ENCODE peak calls at places on chromosomes 11 and 22, in six cellular contexts. F, V, Y, P, K and O are unnamed samples.

GRCh38 chr22:49149721-49150608 is 677.7 kb downstream of the BRD1 start:
- DNase-seq in V (no peak), Y (no peak), F (no peak), P (no peak), K (no peak), O (no peak)

GRCh38 chr22:35539487-35539886 is 1.1 kb upstream of the RASD2 start:
- DNase-seq in P (no peak), Y (no peak), K (no peak), F (no peak), V (no peak), O (no peak)

GRCh38 chr11:61429346-61429690 is 457 bp downstream of the CPSF7 start:
- DNase-seq in F (peak), P (no peak), V (peak), Y (peak), K (peak), O (peak)

GRCh38 chr22:37627091-37627490 is 12.4 kb upstream of the SH3BP1 start:
- DNase-seq in P (no peak), K (no peak), F (peak), Y (no peak), V (no peak), O (no peak)

GRCh38 chr11:35963911-35964310 is 20.0 kb downstream of the LDLRAD3 start:
- DNase-seq in V (peak), K (no peak), P (no peak), Y (no peak), F (no peak), O (no peak)

GRCh38 chr11:78803995-78804394 is 229.3 kb upstream of the NARS2 start:
- DNase-seq in F (no peak), P (no peak), K (no peak), Y (no peak), V (no peak), O (no peak)

GRCh38 chr11:3165152-3165705 is at the start of gene OSBPL5:
- DNase-seq in K (no peak), F (peak), V (peak), P (peak), Y (peak), O (peak)

GRCh38 chr22:33332538-33332937 is 274.4 kb upstream of the SYN3 start:
- DNase-seq in F (no peak), Y (no peak), V (no peak), P (no peak), K (no peak), O (no peak)

GRCh38 chr11:85844439-85845051 is 10.6 kb upstream of the CCDC83 start:
- DNase-seq in P (no peak), Y (no peak), K (peak), F (peak), V (peak), O (no peak)

GRCh38 chr11:86365566-86365965 is 9.1 kb upstream of the CCDC81 start:
- DNase-seq in V (peak), F (peak), Y (no peak), P (no peak), K (no peak), O (no peak)

GRCh38 chr22:48811885-48812284 is 1015.8 kb downstream of the BRD1 start:
- DNase-seq in F (no peak), V (no peak), Y (no peak), P (no peak), K (no peak), O (no peak)

GRCh38 chr11:36081274-36081945 is 137.5 kb downstream of the LDLRAD3 start:
- DNase-seq in V (no peak), P (no peak), F (no peak), Y (no peak), K (no peak), O (no peak)

GRCh38 chr11:58688779-58689503 is 42.8 kb downstream of the GLYAT start:
- DNase-seq in F (peak), Y (no peak), V (no peak), P (no peak), K (peak), O (no peak)

GRCh38 chr11:8222820-8223512 is 40.7 kb downstream of the LMO1 start:
- DNase-seq in P (peak), Y (peak), F (no peak), V (no peak), K (no peak), O (no peak)

GRCh38 chr11:75565221-75565814 is 3.3 kb downstream of the SERPINH1 start:
- DNase-seq in V (peak), F (peak), K (no peak), P (peak), Y (no peak), O (no peak)
- H3K4me3 ChIP-seq in V (peak), F (peak), K (no peak), P (peak), Y (peak), O (peak)

GRCh38 chr11:1483445-1483961 is 3.1 kb downstream of the MOB2 start:
- DNase-seq in V (no peak), K (no peak), Y (peak), P (peak), F (no peak), O (peak)

GRCh38 chr11:1481861-1482441 is 4.6 kb downstream of the MOB2 start:
- DNase-seq in V (no peak), K (no peak), F (no peak), P (peak), Y (peak), O (no peak)

GRCh38 chr11:1481483-1481825 is 5.1 kb downstream of the MOB2 start:
- DNase-seq in K (no peak), F (no peak), Y (no peak), V (no peak), P (no peak), O (no peak)

GRCh38 chr11:1484061-1484671 is 2.4 kb downstream of the MOB2 start:
- DNase-seq in Y (peak), V (no peak), K (no peak), P (peak), F (no peak), O (no peak)

DNA sequence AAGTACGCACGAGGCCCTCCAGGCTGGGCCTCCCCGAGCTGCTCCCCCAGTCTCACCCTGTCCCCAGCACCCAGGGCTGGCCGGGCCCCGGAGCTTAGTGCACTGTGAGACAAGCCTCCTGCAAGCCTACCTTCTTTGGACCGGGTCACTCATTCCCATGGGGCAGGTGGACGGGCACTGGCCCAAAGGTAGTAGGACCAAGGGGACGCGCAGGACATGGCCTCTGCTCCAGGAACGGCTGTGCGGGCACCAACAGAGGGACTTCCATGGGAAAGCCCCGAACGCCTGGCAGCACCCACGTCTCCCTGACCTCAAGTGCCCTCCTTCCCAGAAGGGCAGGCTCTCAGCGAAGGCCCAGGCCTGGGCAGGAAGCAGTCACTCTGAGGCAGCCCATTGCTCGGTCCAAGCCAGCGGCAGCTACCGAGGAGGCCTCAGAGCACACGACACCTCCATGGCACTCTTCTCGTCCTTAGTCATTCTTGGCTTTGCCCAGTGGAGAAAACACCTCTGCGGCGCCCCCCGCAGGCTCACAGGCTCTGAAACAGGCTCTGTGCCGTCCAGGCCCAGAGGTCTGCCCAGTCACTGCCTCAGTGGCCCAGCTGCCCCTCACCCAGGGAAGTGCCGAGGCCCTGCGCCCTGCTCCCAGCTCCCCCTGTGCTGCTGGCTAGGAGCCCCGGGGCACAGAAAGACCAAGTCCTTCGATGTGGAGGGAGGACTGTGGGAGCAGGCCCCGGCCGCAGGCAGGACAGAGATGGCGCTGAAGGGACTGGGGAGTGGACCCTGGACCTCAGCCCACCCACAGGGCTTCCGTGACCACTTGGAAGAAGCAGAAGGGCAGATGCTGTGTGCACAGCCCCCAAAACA is 3.8 kb downstream of the MOB2 start:
- DNase-seq in Y (peak), F (no peak), V (no peak), P (peak), K (no peak), O (peak)
- TF ChIP-seq CTCF in Y (peak), F (no peak), V (no peak), P (no peak), K (no peak), O (no peak)

GRCh38 chr22:20185750-20186149 is 34.9 kb upstream of the CCDC188 start:
- DNase-seq in F (no peak), V (no peak), K (no peak), P (no peak), Y (no peak), O (no peak)

GRCh38 chr22:20187777-20188566 is 37.1 kb upstream of the CCDC188 start:
- DNase-seq in K (no peak), P (no peak), F (no peak), V (no peak), Y (no peak), O (no peak)

GRCh38 chr22:20186871-20187546 is 36.2 kb upstream of the CCDC188 start:
- DNase-seq in Y (no peak), F (no peak), K (no peak), P (no peak), V (no peak), O (no peak)

GRCh38 chr22:20184501-20185145 is 33.8 kb upstream of the CCDC188 start:
- DNase-seq in V (no peak), K (no peak), Y (no peak), F (no peak), P (no peak), O (no peak)

DNA sequence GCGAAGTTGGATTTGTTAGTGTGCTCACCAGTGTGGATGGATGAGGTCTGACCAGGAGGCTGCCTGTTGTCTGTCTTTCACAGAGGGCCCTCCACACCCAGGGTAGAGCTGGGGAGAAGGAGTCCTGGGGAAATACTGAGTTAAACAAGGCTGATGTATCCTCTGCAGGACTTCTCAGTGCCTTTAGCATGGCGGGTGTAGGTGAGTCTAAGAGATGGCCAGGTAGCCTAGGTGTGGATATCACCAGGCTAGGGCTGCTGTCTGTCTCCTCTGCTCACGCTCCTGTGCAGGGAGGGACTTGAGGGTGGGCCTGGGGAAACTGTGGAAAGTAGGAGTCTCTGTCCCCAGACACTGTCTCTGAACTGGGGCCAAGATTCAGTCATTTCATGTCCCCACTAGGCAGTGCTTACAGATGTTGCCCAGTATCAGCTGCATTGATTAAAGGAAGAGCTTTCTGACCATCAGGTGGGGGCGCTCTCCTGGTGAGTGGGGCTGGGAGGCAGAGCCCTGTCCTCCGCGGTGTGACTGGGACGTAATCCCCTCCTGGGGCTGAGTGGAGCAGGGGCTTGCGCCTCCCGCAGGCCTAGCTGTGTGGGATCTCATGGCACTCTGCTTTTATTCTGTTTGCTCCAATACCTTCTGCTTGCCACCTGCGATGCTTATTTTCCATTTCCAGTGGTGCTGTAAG is 35.5 kb upstream of the CCDC188 start:
- DNase-seq in V (no peak), F (no peak), Y (no peak), K (no peak), P (no peak), O (no peak)
- H3K4me3 ChIP-seq in V (no peak), F (no peak), Y (no peak), K (no peak), P (no peak), O (no peak)

DNA sequence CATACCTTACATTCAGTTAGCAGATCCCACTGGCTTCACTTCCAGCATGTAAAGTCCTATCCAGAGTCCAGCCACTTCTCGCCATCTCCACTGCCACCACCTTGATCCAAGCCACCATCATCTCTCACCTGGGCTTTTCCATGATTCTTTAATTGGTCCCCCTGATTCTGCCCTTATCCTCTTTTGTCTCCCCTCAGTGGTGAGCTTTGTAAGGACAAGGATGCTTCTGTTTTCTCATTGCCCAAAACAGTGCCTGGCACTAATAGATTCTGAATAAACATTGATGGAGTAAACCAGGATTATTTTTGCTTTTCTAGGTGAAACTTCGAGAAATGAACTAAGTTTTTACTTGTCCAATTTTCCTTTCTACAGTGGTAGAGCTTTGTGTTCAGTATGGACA is 4.4 kb downstream of the POLA2 start:
- DNase-seq in P (no peak), K (no peak), F (peak), V (peak), Y (no peak), O (no peak)
- TF ChIP-seq CTCF in P (peak), K (no peak), F (no peak), V (peak), Y (no peak), O (no peak)

DNA sequence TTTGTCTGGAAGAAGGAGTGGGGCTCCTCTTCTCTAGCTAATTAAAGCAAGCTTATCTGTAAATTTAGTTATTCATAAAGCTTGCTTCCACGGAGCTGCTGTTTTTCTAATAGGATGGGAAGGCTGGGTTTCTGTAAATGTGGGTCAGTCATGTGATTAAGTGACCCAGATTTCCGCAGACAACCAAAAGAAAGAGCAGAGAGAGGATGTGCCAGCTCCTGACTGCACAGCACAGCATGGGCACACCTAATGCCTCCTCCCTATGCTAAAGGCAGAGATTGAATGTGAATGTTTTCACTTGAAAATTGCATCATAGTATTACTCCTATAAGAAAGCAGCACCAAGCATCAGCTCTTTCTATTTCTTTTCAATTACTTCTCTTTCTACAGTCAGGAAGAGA is 160.2 kb downstream of the FAT3 start:
- DNase-seq in Y (no peak), V (peak), K (no peak), P (no peak), F (peak), O (no peak)
- H3K4me3 ChIP-seq in Y (no peak), V (no peak), K (no peak), P (no peak), F (no peak), O (no peak)

GRCh38 chr11:119371778-119372182 is 9.7 kb downstream of the USP2 start:
- DNase-seq in Y (peak), F (peak), V (no peak), P (peak), K (peak), O (no peak)
- TF ChIP-seq CTCF in Y (no peak), F (no peak), V (no peak), P (peak), K (peak), O (no peak)

DNA sequence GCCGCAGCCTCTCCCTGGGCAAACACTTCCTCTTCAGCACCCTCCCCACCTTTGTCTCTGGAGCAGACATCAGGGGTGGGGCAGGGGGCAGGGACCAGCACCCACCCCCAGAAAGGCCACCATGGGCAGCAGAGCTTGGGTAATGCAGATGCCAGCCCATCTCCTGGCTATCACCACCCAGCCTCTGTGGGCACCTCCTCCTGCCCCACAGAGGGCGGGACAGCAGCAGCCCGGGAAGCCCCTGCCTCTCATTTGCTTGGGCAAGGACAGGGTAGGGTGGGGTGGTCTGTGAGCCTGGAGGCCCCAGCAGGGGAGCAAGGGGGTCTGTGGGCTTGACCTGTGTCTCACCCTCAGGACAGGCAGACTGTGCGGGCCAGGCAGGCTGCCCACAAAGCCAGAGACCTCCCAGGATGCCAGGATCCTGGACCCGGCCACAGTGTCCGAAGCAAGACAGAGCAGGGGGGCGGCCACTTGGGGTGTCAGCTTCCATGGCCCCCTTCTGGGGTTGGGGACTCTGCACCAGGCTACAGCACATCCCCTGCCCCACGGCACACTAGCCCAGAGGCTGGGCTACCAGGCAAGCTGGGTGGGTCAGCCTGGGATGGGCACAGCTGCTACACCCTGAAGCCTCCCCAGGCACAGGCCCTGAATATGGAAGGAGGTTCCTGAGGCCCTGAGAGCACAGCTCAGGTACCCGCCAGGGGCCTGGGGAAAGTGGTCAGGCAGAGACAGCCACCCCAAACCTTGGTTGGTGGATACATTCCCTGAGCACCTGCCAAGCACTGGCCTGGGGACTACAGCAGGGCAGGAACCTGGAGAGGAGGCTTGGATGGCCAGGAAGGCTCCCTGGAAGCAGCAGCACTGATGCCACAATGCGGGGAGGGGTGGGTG is 4.5 kb downstream of the RNH1 start:
- DNase-seq in Y (no peak), F (no peak), P (no peak), V (no peak), K (no peak), O (peak)
- H3K4me3 ChIP-seq in Y (peak), F (peak), P (no peak), V (peak), K (no peak), O (peak)

GRCh38 chr22:46479046-46479445 is 58.4 kb downstream of the CELSR1 start:
- DNase-seq in F (no peak), Y (no peak), K (no peak), P (peak), V (no peak), O (no peak)
- TF ChIP-seq CTCF in F (no peak), Y (no peak), K (no peak), P (no peak), V (no peak), O (no peak)

GRCh38 chr22:25899566-25899965 is 157.6 kb downstream of the MYO18B start:
- DNase-seq in K (no peak), P (no peak), V (no peak), F (no peak), Y (no peak), O (no peak)
- H3K4me3 ChIP-seq in K (no peak), P (no peak), V (no peak), F (no peak), Y (no peak), O (no peak)

GRCh38 chr22:45309422-45310227 is at the start of gene FAM118A:
- DNase-seq in V (peak), K (peak), F (peak), P (peak), Y (peak), O (peak)
- TF ChIP-seq CTCF in V (no peak), K (no peak), F (no peak), P (peak), Y (peak), O (no peak)